ENCODE peak calls at places on chromosomes 1 and 21, in seven cellular contexts. F, L, D, T, P, E and B are unnamed samples.
A peak's percentile ranks its signal among the peaks of the same experiment; 100 is the strongest.

GRCh38 chr1:54384921-54385726 is 21.1 kb downstream of the SSBP3 start:
- DNase-seq in F (no peak), L (no peak), D (no peak), T (peak; percentile 53), P (no peak), E (no peak), B (no peak)

GRCh38 chr1:1605724-1606123 is 5.8 kb upstream of the FNDC10 start:
- DNase-seq in F (no peak), L (no peak), D (no peak), T (no peak), P (no peak), E (no peak), B (no peak)

GRCh38 chr1:90850181-90850924 is 133.3 kb upstream of the BARHL2 start:
- DNase-seq in F (no peak), L (peak; percentile 13), D (no peak), T (no peak), P (peak; percentile 59), E (no peak), B (no peak)

GRCh38 chr1:2556277-2557145 is at the start of gene TNFRSF14:
- DNase-seq in F (peak; percentile 29), L (no peak), D (peak; percentile 70), T (peak; percentile 35), P (no peak), E (peak; percentile 76), B (no peak)

GRCh38 chr1:59100975-59101374 is 195.9 kb upstream of the FGGY start:
- DNase-seq in F (no peak), L (no peak), D (no peak), T (peak; percentile 67), P (no peak), E (no peak), B (no peak)

GRCh38 chr1:94980049-94980908 is 53.4 kb upstream of the CNN3 start:
- DNase-seq in F (no peak), L (no peak), D (no peak), T (peak; percentile 81), P (no peak), E (no peak), B (no peak)

GRCh38 chr21:26964379-26964778 is 2.5 kb downstream of the ADAMTS5 start:
- DNase-seq in F (no peak), L (no peak), D (no peak), T (peak; percentile 15), P (peak; percentile 74), E (no peak), B (no peak)

GRCh38 chr1:181704556-181704955 is 221.2 kb downstream of the CACNA1E start:
- DNase-seq in F (no peak), L (no peak), D (no peak), T (no peak), P (no peak), E (no peak), B (no peak)

GRCh38 chr1:44707112-44707881 is 23.7 kb downstream of the RNU5D-1 start:
- DNase-seq in F (no peak), L (no peak), D (no peak), T (peak; percentile 94), P (no peak), E (no peak), B (no peak)

GRCh38 chr1:117574206-117574835 is 31.5 kb upstream of the TENT5C start:
- DNase-seq in F (no peak), L (no peak), D (no peak), T (no peak), P (no peak), E (no peak), B (no peak)

GRCh38 chr1:228340686-228341449 is 65.8 kb downstream of the TRIM11 start:
- DNase-seq in F (no peak), L (no peak), D (no peak), T (no peak), P (peak; percentile 81), E (no peak), B (no peak)

GRCh38 chr1:18794561-18794960 is 64.9 kb downstream of the TAS1R2 start:
- DNase-seq in F (no peak), L (no peak), D (no peak), T (no peak), P (peak; percentile 87), E (no peak), B (no peak)

GRCh38 chr21:39220150-39220549 is 36.9 kb upstream of the PSMG1 start:
- DNase-seq in F (no peak), L (no peak), D (no peak), T (no peak), P (no peak), E (no peak), B (no peak)

GRCh38 chr1:155012052-155012546 is 9.5 kb downstream of the ZBTB7B start:
- DNase-seq in F (no peak), L (no peak), D (no peak), T (no peak), P (peak; percentile 91), E (no peak), B (peak; percentile 94)

GRCh38 chr1:6126521-6127067 is 53.5 kb downstream of the CHD5 start:
- DNase-seq in F (no peak), L (no peak), D (no peak), T (no peak), P (no peak), E (no peak), B (no peak)

GRCh38 chr1:115544131-115544530 is 97.6 kb upstream of the VANGL1 start:
- DNase-seq in F (no peak), L (no peak), D (no peak), T (peak; percentile 62), P (no peak), E (no peak), B (no peak)

GRCh38 chr1:38209986-38210385 is 163.4 kb upstream of the POU3F1 start:
- DNase-seq in F (no peak), L (peak; percentile 8), D (no peak), T (no peak), P (no peak), E (no peak), B (no peak)

GRCh38 chr1:184593612-184594011 is 161.0 kb downstream of the EDEM3 start:
- DNase-seq in F (no peak), L (no peak), D (no peak), T (peak; percentile 45), P (no peak), E (no peak), B (no peak)

GRCh38 chr21:45050786-45051489 is 23.4 kb upstream of the ADARB1 start:
- DNase-seq in F (no peak), L (no peak), D (no peak), T (peak; percentile 100), P (no peak), E (no peak), B (no peak)

GRCh38 chr1:167291539-167292195 is 71.0 kb downstream of the POU2F1 start:
- DNase-seq in F (no peak), L (no peak), D (no peak), T (peak; percentile 38), P (no peak), E (no peak), B (no peak)

GRCh38 chr1:109789771-109790170 is 26.0 kb upstream of the EPS8L3 start:
- DNase-seq in F (no peak), L (no peak), D (no peak), T (no peak), P (no peak), E (no peak), B (no peak)

GRCh38 chr1:211736351-211736915 is 61.0 kb upstream of the NEK2 start:
- DNase-seq in F (no peak), L (no peak), D (no peak), T (no peak), P (no peak), E (no peak), B (peak; percentile 79)

GRCh38 chr1:158045639-158046038 is 52.2 kb downstream of the KIRREL1 start:
- DNase-seq in F (no peak), L (no peak), D (no peak), T (peak; percentile 90), P (peak; percentile 84), E (no peak), B (no peak)

GRCh38 chr1:190484045-190484444 is 6.4 kb upstream of the BRINP3 start:
- DNase-seq in F (no peak), L (no peak), D (no peak), T (no peak), P (no peak), E (no peak), B (no peak)

GRCh38 chr1:156004843-156005593 is 15.7 kb downstream of the SSR2 start:
- DNase-seq in F (no peak), L (no peak), D (peak; percentile 15), T (no peak), P (no peak), E (no peak), B (no peak)

GRCh38 chr1:180265201-180265600 is 35.1 kb downstream of the LHX4 start:
- DNase-seq in F (no peak), L (no peak), D (no peak), T (no peak), P (no peak), E (no peak), B (no peak)

GRCh38 chr1:43885311-43885801 is 48.2 kb upstream of the ARTN start:
- DNase-seq in F (no peak), L (no peak), D (no peak), T (no peak), P (peak; percentile 85), E (no peak), B (no peak)

GRCh38 chr1:198780376-198780775 is 141.5 kb downstream of the PTPRC start:
- DNase-seq in F (no peak), L (no peak), D (no peak), T (peak; percentile 26), P (no peak), E (no peak), B (no peak)

GRCh38 chr1:113980120-113980519 is 846 bp downstream of the OLFML3 start:
- DNase-seq in F (no peak), L (no peak), D (no peak), T (peak; percentile 46), P (no peak), E (no peak), B (no peak)

GRCh38 chr1:19756480-19756879 is 43.2 kb downstream of the TMCO4 start:
- DNase-seq in F (no peak), L (no peak), D (no peak), T (no peak), P (no peak), E (no peak), B (no peak)

GRCh38 chr1:247360991-247361721 is 29.5 kb upstream of the ZNF496 start:
- DNase-seq in F (no peak), L (no peak), D (no peak), T (peak; percentile 21), P (no peak), E (no peak), B (no peak)

GRCh38 chr1:206575894-206576737 is 36.1 kb downstream of the EIF2D start:
- DNase-seq in F (no peak), L (peak; percentile 59), D (no peak), T (no peak), P (no peak), E (no peak), B (no peak)

GRCh38 chr1:10601342-10602060 is 126.8 kb downstream of the PEX14 start:
- DNase-seq in F (no peak), L (no peak), D (no peak), T (no peak), P (no peak), E (no peak), B (no peak)

GRCh38 chr1:95230256-95230655 is 3.8 kb upstream of the RWDD3 start:
- DNase-seq in F (no peak), L (no peak), D (no peak), T (no peak), P (no peak), E (no peak), B (no peak)

GRCh38 chr1:15187175-15187810 is 33.7 kb downstream of the TMEM51 start:
- DNase-seq in F (no peak), L (no peak), D (no peak), T (no peak), P (no peak), E (no peak), B (no peak)